ENCODE peak calls at places on chromosomes 2 and 18, in eight cellular contexts. H, I, S, C, F, Z, G and T are unnamed samples.

GRCh38 chr2:43579275-43579981 is 16.4 kb downstream of the THADA start:
- DNase-seq in H (no peak), I (no peak), S (no peak), C (no peak), F (no peak), Z (no peak), G (no peak), T (no peak)

GRCh38 chr2:203122317-203122998 is 107.8 kb downstream of the NBEAL1 start:
- DNase-seq in H (no peak), I (no peak), S (no peak), C (no peak), F (no peak), Z (peak), G (no peak), T (no peak)

GRCh38 chr18:50644146-50644545 is 84.3 kb downstream of the MAPK4 start:
- DNase-seq in H (no peak), I (no peak), S (no peak), C (no peak), F (no peak), Z (no peak), G (no peak), T (no peak)

GRCh38 chr2:205785507-205786222 is 103.4 kb downstream of the NRP2 start:
- DNase-seq in H (no peak), I (no peak), S (no peak), C (no peak), F (no peak), Z (peak), G (no peak), T (no peak)

GRCh38 chr2:229715895-229716507 is 1.6 kb upstream of the DNER start:
- DNase-seq in H (no peak), I (peak), S (no peak), C (no peak), F (peak), Z (peak), G (no peak), T (peak)

GRCh38 chr2:239151201-239152131 is 249.4 kb downstream of the HDAC4 start:
- DNase-seq in H (peak), I (no peak), S (no peak), C (no peak), F (no peak), Z (no peak), G (no peak), T (no peak)

GRCh38 chr18:68431111-68431921 is 283.6 kb downstream of the TMX3 start:
- DNase-seq in H (no peak), I (no peak), S (no peak), C (no peak), F (no peak), Z (no peak), G (no peak), T (no peak)

GRCh38 chr2:168127361-168127760 is 120.0 kb downstream of the STK39 start:
- DNase-seq in H (no peak), I (no peak), S (no peak), C (no peak), F (no peak), Z (no peak), G (no peak), T (no peak)

GRCh38 chr2:88874063-88874657 is 182.7 kb downstream of the RPIA start:
- DNase-seq in H (no peak), I (peak), S (no peak), C (no peak), F (peak), Z (peak), G (peak), T (peak)

GRCh38 chr2:201854841-201855240 is 48.5 kb downstream of the CDK15 start:
- DNase-seq in H (no peak), I (no peak), S (no peak), C (no peak), F (no peak), Z (no peak), G (no peak), T (no peak)

GRCh38 chr2:88753833-88754584 is 62.5 kb downstream of the RPIA start:
- DNase-seq in H (no peak), I (no peak), S (no peak), C (no peak), F (no peak), Z (peak), G (no peak), T (peak)

GRCh38 chr2:219116776-219117646 is 43.6 kb downstream of the NHEJ1 start:
- DNase-seq in H (no peak), I (no peak), S (no peak), C (no peak), F (no peak), Z (no peak), G (no peak), T (no peak)

GRCh38 chr2:140551291-140551690 is 1579.5 kb downstream of the LRP1B start:
- DNase-seq in H (no peak), I (no peak), S (no peak), C (no peak), F (no peak), Z (no peak), G (no peak), T (no peak)

GRCh38 chr2:86337235-86338099 is at the start of gene REEP1:
- DNase-seq in H (peak), I (no peak), S (no peak), C (no peak), F (peak), Z (peak), G (no peak), T (no peak)

GRCh38 chr18:23626451-23627279 is 36.0 kb downstream of the ANKRD29 start:
- DNase-seq in H (no peak), I (no peak), S (no peak), C (no peak), F (no peak), Z (peak), G (no peak), T (no peak)

GRCh38 chr2:9655441-9656269 is 24.9 kb upstream of the YWHAQ start:
- DNase-seq in H (no peak), I (no peak), S (no peak), C (peak), F (no peak), Z (peak), G (no peak), T (no peak)

GRCh38 chr18:39938678-39939077 is 2016.4 kb upstream of the PIK3C3 start:
- DNase-seq in H (no peak), I (no peak), S (no peak), C (no peak), F (no peak), Z (no peak), G (no peak), T (no peak)

GRCh38 chr2:229071292-229071976 is 199.7 kb downstream of the PID1 start:
- DNase-seq in H (no peak), I (no peak), S (no peak), C (no peak), F (no peak), Z (peak), G (no peak), T (no peak)

GRCh38 chr2:145860083-145860482 is 1340.2 kb upstream of the ZEB2 start:
- DNase-seq in H (no peak), I (no peak), S (no peak), C (no peak), F (no peak), Z (no peak), G (no peak), T (no peak)

GRCh38 chr2:74262681-74263080 is 64.3 kb downstream of the MTHFD2 start:
- DNase-seq in H (no peak), I (no peak), S (no peak), C (no peak), F (no peak), Z (no peak), G (no peak), T (no peak)